ENCODE peak calls at places on chromosome 18, in six cellular contexts. G is GM12865; B is HCT116; F is MCF 10A; O is NCI-H82; L is stimulated activated CD4-positive, alpha-beta T cell treated with anti-CD3 and anti-CD28 coated beads, Interleukin-15, amount 100 ng/mL, for 24 hours. J is an unnamed sample.

GRCh38 chr18:22639026-22639463 is 221.3 kb upstream of the CTAGE1 start:
- DNase-seq in G (no peak), B (no peak), F (peak), O (no peak), L (no peak), J (no peak)

GRCh38 chr18:47484068-47484467 is 232.6 kb upstream of the SKOR2 start:
- DNase-seq in G (no peak), B (no peak), F (no peak), O (no peak), L (no peak), J (no peak)

GRCh38 chr18:11981633-11982366 is 493 bp downstream of the IMPA2 start:
- DNase-seq in G (peak), B (no peak), F (peak), O (peak), L (peak), J (peak)

GRCh38 chr18:79944126-79944731 is 7.2 kb downstream of the SLC66A2 start:
- DNase-seq in G (peak), B (no peak), F (no peak), O (no peak), L (peak), J (peak)

GRCh38 chr18:13258792-13259385 is 40.3 kb downstream of the LDLRAD4 start:
- DNase-seq in G (no peak), B (no peak), F (no peak), O (no peak), L (no peak), J (no peak)

GRCh38 chr18:68447286-68447685 is 267.6 kb downstream of the TMX3 start:
- DNase-seq in G (no peak), B (no peak), F (no peak), O (no peak), L (no peak), J (no peak)

GRCh38 chr18:6885992-6886823 is 156.7 kb downstream of the ARHGAP28 start:
- DNase-seq in G (peak), B (no peak), F (peak), O (peak), L (peak), J (peak)

GRCh38 chr18:56651771-56652092 is 573 bp downstream of the WDR7 start:
- DNase-seq in G (no peak), B (no peak), F (no peak), O (no peak), L (no peak), J (no peak)

GRCh38 chr18:61606759-61607158 is 273.5 kb downstream of the CDH20 start:
- DNase-seq in G (no peak), B (peak), F (peak), O (no peak), L (no peak), J (no peak)

GRCh38 chr18:56992777-56993176 is 154.1 kb upstream of the BOD1L2 start:
- DNase-seq in G (no peak), B (no peak), F (peak), O (no peak), L (no peak), J (no peak)

GRCh38 chr18:63161728-63162195 is 157.8 kb downstream of the BCL2 start:
- DNase-seq in G (peak), B (no peak), F (peak), O (no peak), L (peak), J (peak)

GRCh38 chr18:79882522-79883241 is 68.8 kb downstream of the SLC66A2 start:
- DNase-seq in G (no peak), B (no peak), F (no peak), O (no peak), L (no peak), J (no peak)

GRCh38 chr18:45625596-45625995 is 10.3 kb downstream of the SLC14A2 start:
- DNase-seq in G (no peak), B (no peak), F (no peak), O (no peak), L (no peak), J (no peak)

GRCh38 chr18:77481541-77481940 is 231.9 kb downstream of the GALR1 start:
- DNase-seq in G (no peak), B (no peak), F (no peak), O (no peak), L (no peak), J (no peak)

GRCh38 chr18:61443311-61443710 is 110.1 kb downstream of the CDH20 start:
- DNase-seq in G (no peak), B (no peak), F (no peak), O (no peak), L (no peak), J (no peak)

GRCh38 chr18:41771971-41772370 is 183.1 kb upstream of the PIK3C3 start:
- DNase-seq in G (no peak), B (no peak), F (no peak), O (no peak), L (no peak), J (no peak)

GRCh38 chr18:57975805-57976204 is 68.2 kb upstream of the NEDD4L start:
- DNase-seq in G (no peak), B (no peak), F (no peak), O (no peak), L (no peak), J (no peak)